ENCODE peak calls at places on chromosomes 4 and X, in eight cellular contexts. One of them, this sample, is unnamed.

GRCh38 chr4:172546782-172547181 is 621.8 kb upstream of the GALNT7 start:
- DNase-seq in left lung: no peak
- DNase-seq in choroid plexus epithelial cell: no peak
- DNase-seq in AG09309: no peak
- DNase-seq in HuH-7.5: no peak
- DNase-seq in ELF-1: no peak
- DNase-seq in stimulated activated CD4-positive, alpha-beta T cell treated with anti-CD3 and anti-CD28 coated beads, Interleukin-2, amount 100 ng/mL, for 24 hours: no peak
- DNase-seq in activated CD8-positive, alpha-beta memory T cell treated with anti-CD3 and anti-CD28 coated beads, Interleukin-2, amount 50 U/mL, for 4 hours: no peak
- DNase-seq in this sample: no peak

GRCh38 chr4:41853973-41854372 is 81.3 kb upstream of the TMEM33 start:
- DNase-seq in left lung: no peak
- DNase-seq in choroid plexus epithelial cell: peak
- DNase-seq in AG09309: no peak
- DNase-seq in HuH-7.5: no peak
- DNase-seq in ELF-1: no peak
- DNase-seq in stimulated activated CD4-positive, alpha-beta T cell treated with anti-CD3 and anti-CD28 coated beads, Interleukin-2, amount 100 ng/mL, for 24 hours: no peak
- DNase-seq in activated CD8-positive, alpha-beta memory T cell treated with anti-CD3 and anti-CD28 coated beads, Interleukin-2, amount 50 U/mL, for 4 hours: no peak
- DNase-seq in this sample: no peak

GRCh38 chr4:144578681-144579080 is 67.3 kb upstream of the HHIP start:
- DNase-seq in left lung: no peak
- DNase-seq in choroid plexus epithelial cell: no peak
- DNase-seq in AG09309: no peak
- DNase-seq in HuH-7.5: no peak
- DNase-seq in ELF-1: no peak
- DNase-seq in stimulated activated CD4-positive, alpha-beta T cell treated with anti-CD3 and anti-CD28 coated beads, Interleukin-2, amount 100 ng/mL, for 24 hours: no peak
- DNase-seq in activated CD8-positive, alpha-beta memory T cell treated with anti-CD3 and anti-CD28 coated beads, Interleukin-2, amount 50 U/mL, for 4 hours: no peak
- DNase-seq in this sample: no peak

GRCh38 chr4:24114444-24114843 is 224.6 kb upstream of the PPARGC1A start:
- DNase-seq in left lung: no peak
- DNase-seq in choroid plexus epithelial cell: no peak
- DNase-seq in AG09309: no peak
- DNase-seq in HuH-7.5: no peak
- DNase-seq in ELF-1: no peak
- DNase-seq in stimulated activated CD4-positive, alpha-beta T cell treated with anti-CD3 and anti-CD28 coated beads, Interleukin-2, amount 100 ng/mL, for 24 hours: no peak
- DNase-seq in activated CD8-positive, alpha-beta memory T cell treated with anti-CD3 and anti-CD28 coated beads, Interleukin-2, amount 50 U/mL, for 4 hours: no peak
- DNase-seq in this sample: no peak

GRCh38 chr4:5399790-5400421 is 308.5 kb downstream of the EVC2 start:
- DNase-seq in left lung: no peak
- DNase-seq in choroid plexus epithelial cell: peak
- DNase-seq in AG09309: no peak
- DNase-seq in HuH-7.5: no peak
- DNase-seq in ELF-1: peak
- DNase-seq in stimulated activated CD4-positive, alpha-beta T cell treated with anti-CD3 and anti-CD28 coated beads, Interleukin-2, amount 100 ng/mL, for 24 hours: no peak
- DNase-seq in activated CD8-positive, alpha-beta memory T cell treated with anti-CD3 and anti-CD28 coated beads, Interleukin-2, amount 50 U/mL, for 4 hours: no peak
- DNase-seq in this sample: peak

GRCh38 chr4:150960818-150961217 is 54.3 kb downstream of the LRBA start:
- DNase-seq in left lung: no peak
- DNase-seq in choroid plexus epithelial cell: peak
- DNase-seq in AG09309: no peak
- DNase-seq in HuH-7.5: peak
- DNase-seq in ELF-1: peak
- DNase-seq in stimulated activated CD4-positive, alpha-beta T cell treated with anti-CD3 and anti-CD28 coated beads, Interleukin-2, amount 100 ng/mL, for 24 hours: peak
- DNase-seq in activated CD8-positive, alpha-beta memory T cell treated with anti-CD3 and anti-CD28 coated beads, Interleukin-2, amount 50 U/mL, for 4 hours: peak
- DNase-seq in this sample: no peak

GRCh38 chr4:162498168-162498567 is 334.4 kb upstream of the FSTL5 start:
- DNase-seq in left lung: no peak
- DNase-seq in choroid plexus epithelial cell: peak
- DNase-seq in AG09309: no peak
- DNase-seq in HuH-7.5: no peak
- DNase-seq in ELF-1: no peak
- DNase-seq in stimulated activated CD4-positive, alpha-beta T cell treated with anti-CD3 and anti-CD28 coated beads, Interleukin-2, amount 100 ng/mL, for 24 hours: no peak
- DNase-seq in activated CD8-positive, alpha-beta memory T cell treated with anti-CD3 and anti-CD28 coated beads, Interleukin-2, amount 50 U/mL, for 4 hours: no peak
- DNase-seq in this sample: no peak

GRCh38 chr4:52904421-52904820 is 42.3 kb downstream of the RASL11B start:
- DNase-seq in left lung: no peak
- DNase-seq in choroid plexus epithelial cell: no peak
- DNase-seq in AG09309: no peak
- DNase-seq in HuH-7.5: no peak
- DNase-seq in ELF-1: no peak
- DNase-seq in stimulated activated CD4-positive, alpha-beta T cell treated with anti-CD3 and anti-CD28 coated beads, Interleukin-2, amount 100 ng/mL, for 24 hours: no peak
- DNase-seq in activated CD8-positive, alpha-beta memory T cell treated with anti-CD3 and anti-CD28 coated beads, Interleukin-2, amount 50 U/mL, for 4 hours: no peak
- DNase-seq in this sample: no peak

GRCh38 chrX:261167-261857 is 19.9 kb upstream of the PLCXD1 start:
- DNase-seq in left lung: no peak
- DNase-seq in choroid plexus epithelial cell: no peak
- DNase-seq in AG09309: no peak
- DNase-seq in HuH-7.5: no peak
- DNase-seq in ELF-1: peak
- DNase-seq in stimulated activated CD4-positive, alpha-beta T cell treated with anti-CD3 and anti-CD28 coated beads, Interleukin-2, amount 100 ng/mL, for 24 hours: no peak
- DNase-seq in activated CD8-positive, alpha-beta memory T cell treated with anti-CD3 and anti-CD28 coated beads, Interleukin-2, amount 50 U/mL, for 4 hours: no peak
- DNase-seq in this sample: peak

GRCh38 chrX:130628522-130628921 is 226.7 kb downstream of the RBMX2 start:
- DNase-seq in left lung: no peak
- DNase-seq in choroid plexus epithelial cell: no peak
- DNase-seq in AG09309: no peak
- DNase-seq in HuH-7.5: no peak
- DNase-seq in ELF-1: peak
- DNase-seq in stimulated activated CD4-positive, alpha-beta T cell treated with anti-CD3 and anti-CD28 coated beads, Interleukin-2, amount 100 ng/mL, for 24 hours: no peak
- DNase-seq in activated CD8-positive, alpha-beta memory T cell treated with anti-CD3 and anti-CD28 coated beads, Interleukin-2, amount 50 U/mL, for 4 hours: no peak
- DNase-seq in this sample: no peak

GRCh38 chrX:14050704-14051103 is 21.0 kb upstream of the GEMIN8 start:
- DNase-seq in left lung: no peak
- DNase-seq in choroid plexus epithelial cell: no peak
- DNase-seq in AG09309: no peak
- DNase-seq in HuH-7.5: no peak
- DNase-seq in ELF-1: no peak
- DNase-seq in stimulated activated CD4-positive, alpha-beta T cell treated with anti-CD3 and anti-CD28 coated beads, Interleukin-2, amount 100 ng/mL, for 24 hours: no peak
- DNase-seq in activated CD8-positive, alpha-beta memory T cell treated with anti-CD3 and anti-CD28 coated beads, Interleukin-2, amount 50 U/mL, for 4 hours: no peak
- DNase-seq in this sample: no peak

GRCh38 chr4:142077048-142077447 is 440.7 kb downstream of the IL15 start:
- DNase-seq in left lung: no peak
- DNase-seq in choroid plexus epithelial cell: no peak
- DNase-seq in AG09309: no peak
- DNase-seq in HuH-7.5: no peak
- DNase-seq in ELF-1: no peak
- DNase-seq in stimulated activated CD4-positive, alpha-beta T cell treated with anti-CD3 and anti-CD28 coated beads, Interleukin-2, amount 100 ng/mL, for 24 hours: no peak
- DNase-seq in activated CD8-positive, alpha-beta memory T cell treated with anti-CD3 and anti-CD28 coated beads, Interleukin-2, amount 50 U/mL, for 4 hours: no peak
- DNase-seq in this sample: no peak

GRCh38 chr4:185708348-185708747 is 103.6 kb downstream of the SORBS2 start:
- DNase-seq in left lung: no peak
- DNase-seq in choroid plexus epithelial cell: peak
- DNase-seq in AG09309: no peak
- DNase-seq in HuH-7.5: no peak
- DNase-seq in ELF-1: no peak
- DNase-seq in stimulated activated CD4-positive, alpha-beta T cell treated with anti-CD3 and anti-CD28 coated beads, Interleukin-2, amount 100 ng/mL, for 24 hours: no peak
- DNase-seq in activated CD8-positive, alpha-beta memory T cell treated with anti-CD3 and anti-CD28 coated beads, Interleukin-2, amount 50 U/mL, for 4 hours: no peak
- DNase-seq in this sample: no peak

GRCh38 chr4:159052315-159052714 is 50.6 kb upstream of the RAPGEF2 start:
- DNase-seq in left lung: no peak
- DNase-seq in choroid plexus epithelial cell: no peak
- DNase-seq in AG09309: no peak
- DNase-seq in HuH-7.5: no peak
- DNase-seq in ELF-1: no peak
- DNase-seq in stimulated activated CD4-positive, alpha-beta T cell treated with anti-CD3 and anti-CD28 coated beads, Interleukin-2, amount 100 ng/mL, for 24 hours: no peak
- DNase-seq in activated CD8-positive, alpha-beta memory T cell treated with anti-CD3 and anti-CD28 coated beads, Interleukin-2, amount 50 U/mL, for 4 hours: no peak
- DNase-seq in this sample: no peak

GRCh38 chr4:170374770-170375169 is 285.0 kb upstream of the AADAT start:
- DNase-seq in left lung: no peak
- DNase-seq in choroid plexus epithelial cell: peak
- DNase-seq in AG09309: no peak
- DNase-seq in HuH-7.5: no peak
- DNase-seq in ELF-1: peak
- DNase-seq in stimulated activated CD4-positive, alpha-beta T cell treated with anti-CD3 and anti-CD28 coated beads, Interleukin-2, amount 100 ng/mL, for 24 hours: no peak
- DNase-seq in activated CD8-positive, alpha-beta memory T cell treated with anti-CD3 and anti-CD28 coated beads, Interleukin-2, amount 50 U/mL, for 4 hours: no peak
- DNase-seq in this sample: peak

GRCh38 chr4:7967501-7968261 is 28.0 kb upstream of the AFAP1 start:
- DNase-seq in left lung: no peak
- DNase-seq in choroid plexus epithelial cell: peak
- DNase-seq in AG09309: no peak
- DNase-seq in HuH-7.5: no peak
- DNase-seq in ELF-1: no peak
- DNase-seq in stimulated activated CD4-positive, alpha-beta T cell treated with anti-CD3 and anti-CD28 coated beads, Interleukin-2, amount 100 ng/mL, for 24 hours: no peak
- DNase-seq in activated CD8-positive, alpha-beta memory T cell treated with anti-CD3 and anti-CD28 coated beads, Interleukin-2, amount 50 U/mL, for 4 hours: no peak
- DNase-seq in this sample: no peak

GRCh38 chr4:48963042-48963679 is 22.9 kb upstream of the CWH43 start:
- DNase-seq in left lung: peak
- DNase-seq in choroid plexus epithelial cell: peak
- DNase-seq in AG09309: peak
- DNase-seq in HuH-7.5: peak
- DNase-seq in ELF-1: peak
- DNase-seq in stimulated activated CD4-positive, alpha-beta T cell treated with anti-CD3 and anti-CD28 coated beads, Interleukin-2, amount 100 ng/mL, for 24 hours: peak
- DNase-seq in activated CD8-positive, alpha-beta memory T cell treated with anti-CD3 and anti-CD28 coated beads, Interleukin-2, amount 50 U/mL, for 4 hours: peak
- DNase-seq in this sample: no peak

GRCh38 chr4:151687021-151687640 is 73.7 kb downstream of the GATB start:
- DNase-seq in left lung: no peak
- DNase-seq in choroid plexus epithelial cell: no peak
- DNase-seq in AG09309: no peak
- DNase-seq in HuH-7.5: no peak
- DNase-seq in ELF-1: peak
- DNase-seq in stimulated activated CD4-positive, alpha-beta T cell treated with anti-CD3 and anti-CD28 coated beads, Interleukin-2, amount 100 ng/mL, for 24 hours: no peak
- DNase-seq in activated CD8-positive, alpha-beta memory T cell treated with anti-CD3 and anti-CD28 coated beads, Interleukin-2, amount 50 U/mL, for 4 hours: no peak
- DNase-seq in this sample: no peak

GRCh38 chrX:71577682-71578081 is 555 bp upstream of the GCNA start:
- DNase-seq in left lung: no peak
- DNase-seq in choroid plexus epithelial cell: no peak
- DNase-seq in AG09309: no peak
- DNase-seq in HuH-7.5: no peak
- DNase-seq in ELF-1: no peak
- DNase-seq in stimulated activated CD4-positive, alpha-beta T cell treated with anti-CD3 and anti-CD28 coated beads, Interleukin-2, amount 100 ng/mL, for 24 hours: no peak
- DNase-seq in activated CD8-positive, alpha-beta memory T cell treated with anti-CD3 and anti-CD28 coated beads, Interleukin-2, amount 50 U/mL, for 4 hours: no peak
- DNase-seq in this sample: no peak

GRCh38 chr4:13703096-13703495 is 75.6 kb upstream of the BOD1L1 start:
- DNase-seq in left lung: no peak
- DNase-seq in choroid plexus epithelial cell: no peak
- DNase-seq in AG09309: no peak
- DNase-seq in HuH-7.5: no peak
- DNase-seq in ELF-1: no peak
- DNase-seq in stimulated activated CD4-positive, alpha-beta T cell treated with anti-CD3 and anti-CD28 coated beads, Interleukin-2, amount 100 ng/mL, for 24 hours: no peak
- DNase-seq in activated CD8-positive, alpha-beta memory T cell treated with anti-CD3 and anti-CD28 coated beads, Interleukin-2, amount 50 U/mL, for 4 hours: no peak
- DNase-seq in this sample: no peak

GRCh38 chr4:55397024-55397520 is 1.3 kb downstream of the TMEM165 start:
- DNase-seq in left lung: no peak
- DNase-seq in choroid plexus epithelial cell: peak
- DNase-seq in AG09309: no peak
- DNase-seq in HuH-7.5: no peak
- DNase-seq in ELF-1: peak
- DNase-seq in stimulated activated CD4-positive, alpha-beta T cell treated with anti-CD3 and anti-CD28 coated beads, Interleukin-2, amount 100 ng/mL, for 24 hours: no peak
- DNase-seq in activated CD8-positive, alpha-beta memory T cell treated with anti-CD3 and anti-CD28 coated beads, Interleukin-2, amount 50 U/mL, for 4 hours: no peak
- DNase-seq in this sample: no peak

GRCh38 chr4:188270273-188271069 is 131.2 kb downstream of the TRIML1 start:
- DNase-seq in left lung: no peak
- DNase-seq in choroid plexus epithelial cell: no peak
- DNase-seq in AG09309: no peak
- DNase-seq in HuH-7.5: no peak
- DNase-seq in ELF-1: peak
- DNase-seq in stimulated activated CD4-positive, alpha-beta T cell treated with anti-CD3 and anti-CD28 coated beads, Interleukin-2, amount 100 ng/mL, for 24 hours: no peak
- DNase-seq in activated CD8-positive, alpha-beta memory T cell treated with anti-CD3 and anti-CD28 coated beads, Interleukin-2, amount 50 U/mL, for 4 hours: no peak
- DNase-seq in this sample: no peak

GRCh38 chrX:102787283-102787682 is 66.7 kb downstream of the GPRASP3 start:
- DNase-seq in left lung: no peak
- DNase-seq in choroid plexus epithelial cell: no peak
- DNase-seq in AG09309: no peak
- DNase-seq in HuH-7.5: no peak
- DNase-seq in ELF-1: no peak
- DNase-seq in stimulated activated CD4-positive, alpha-beta T cell treated with anti-CD3 and anti-CD28 coated beads, Interleukin-2, amount 100 ng/mL, for 24 hours: no peak
- DNase-seq in activated CD8-positive, alpha-beta memory T cell treated with anti-CD3 and anti-CD28 coated beads, Interleukin-2, amount 50 U/mL, for 4 hours: no peak
- DNase-seq in this sample: no peak

GRCh38 chr4:5863461-5864113 is 29.3 kb downstream of the CRMP1 start:
- DNase-seq in left lung: no peak
- DNase-seq in choroid plexus epithelial cell: peak
- DNase-seq in AG09309: peak
- DNase-seq in HuH-7.5: no peak
- DNase-seq in ELF-1: no peak
- DNase-seq in stimulated activated CD4-positive, alpha-beta T cell treated with anti-CD3 and anti-CD28 coated beads, Interleukin-2, amount 100 ng/mL, for 24 hours: peak
- DNase-seq in activated CD8-positive, alpha-beta memory T cell treated with anti-CD3 and anti-CD28 coated beads, Interleukin-2, amount 50 U/mL, for 4 hours: no peak
- DNase-seq in this sample: no peak

GRCh38 chrX:19127649-19128168 is 5.4 kb upstream of the ADGRG2 start:
- DNase-seq in left lung: no peak
- DNase-seq in choroid plexus epithelial cell: peak
- DNase-seq in AG09309: no peak
- DNase-seq in HuH-7.5: no peak
- DNase-seq in ELF-1: no peak
- DNase-seq in stimulated activated CD4-positive, alpha-beta T cell treated with anti-CD3 and anti-CD28 coated beads, Interleukin-2, amount 100 ng/mL, for 24 hours: no peak
- DNase-seq in activated CD8-positive, alpha-beta memory T cell treated with anti-CD3 and anti-CD28 coated beads, Interleukin-2, amount 50 U/mL, for 4 hours: no peak
- DNase-seq in this sample: no peak

GRCh38 chrX:154040863-154041262 is 21.2 kb upstream of the IRAK1 start:
- DNase-seq in left lung: no peak
- DNase-seq in choroid plexus epithelial cell: no peak
- DNase-seq in AG09309: no peak
- DNase-seq in HuH-7.5: no peak
- DNase-seq in ELF-1: no peak
- DNase-seq in stimulated activated CD4-positive, alpha-beta T cell treated with anti-CD3 and anti-CD28 coated beads, Interleukin-2, amount 100 ng/mL, for 24 hours: no peak
- DNase-seq in activated CD8-positive, alpha-beta memory T cell treated with anti-CD3 and anti-CD28 coated beads, Interleukin-2, amount 50 U/mL, for 4 hours: no peak
- DNase-seq in this sample: no peak

GRCh38 chr4:8304827-8305695 is 35.5 kb downstream of the HTRA3 start:
- DNase-seq in left lung: peak
- DNase-seq in choroid plexus epithelial cell: peak
- DNase-seq in AG09309: no peak
- DNase-seq in HuH-7.5: no peak
- DNase-seq in ELF-1: no peak
- DNase-seq in stimulated activated CD4-positive, alpha-beta T cell treated with anti-CD3 and anti-CD28 coated beads, Interleukin-2, amount 100 ng/mL, for 24 hours: no peak
- DNase-seq in activated CD8-positive, alpha-beta memory T cell treated with anti-CD3 and anti-CD28 coated beads, Interleukin-2, amount 50 U/mL, for 4 hours: no peak
- DNase-seq in this sample: no peak

GRCh38 chr4:40809058-40809457 is 59.3 kb downstream of the NSUN7 start:
- DNase-seq in left lung: no peak
- DNase-seq in choroid plexus epithelial cell: no peak
- DNase-seq in AG09309: no peak
- DNase-seq in HuH-7.5: no peak
- DNase-seq in ELF-1: peak
- DNase-seq in stimulated activated CD4-positive, alpha-beta T cell treated with anti-CD3 and anti-CD28 coated beads, Interleukin-2, amount 100 ng/mL, for 24 hours: no peak
- DNase-seq in activated CD8-positive, alpha-beta memory T cell treated with anti-CD3 and anti-CD28 coated beads, Interleukin-2, amount 50 U/mL, for 4 hours: no peak
- DNase-seq in this sample: no peak

GRCh38 chr4:41384992-41385391 is 128.3 kb downstream of the UCHL1 start:
- DNase-seq in left lung: peak
- DNase-seq in choroid plexus epithelial cell: no peak
- DNase-seq in AG09309: no peak
- DNase-seq in HuH-7.5: no peak
- DNase-seq in ELF-1: no peak
- DNase-seq in stimulated activated CD4-positive, alpha-beta T cell treated with anti-CD3 and anti-CD28 coated beads, Interleukin-2, amount 100 ng/mL, for 24 hours: no peak
- DNase-seq in activated CD8-positive, alpha-beta memory T cell treated with anti-CD3 and anti-CD28 coated beads, Interleukin-2, amount 50 U/mL, for 4 hours: no peak
- DNase-seq in this sample: no peak

GRCh38 chr4:104973708-104974107 is 173.0 kb upstream of the TET2 start:
- DNase-seq in left lung: no peak
- DNase-seq in choroid plexus epithelial cell: no peak
- DNase-seq in AG09309: no peak
- DNase-seq in HuH-7.5: no peak
- DNase-seq in ELF-1: no peak
- DNase-seq in stimulated activated CD4-positive, alpha-beta T cell treated with anti-CD3 and anti-CD28 coated beads, Interleukin-2, amount 100 ng/mL, for 24 hours: no peak
- DNase-seq in activated CD8-positive, alpha-beta memory T cell treated with anti-CD3 and anti-CD28 coated beads, Interleukin-2, amount 50 U/mL, for 4 hours: no peak
- DNase-seq in this sample: no peak

GRCh38 chr4:27666943-27667342 is 806.3 kb downstream of the STIM2 start:
- DNase-seq in left lung: no peak
- DNase-seq in choroid plexus epithelial cell: peak
- DNase-seq in AG09309: no peak
- DNase-seq in HuH-7.5: no peak
- DNase-seq in ELF-1: no peak
- DNase-seq in stimulated activated CD4-positive, alpha-beta T cell treated with anti-CD3 and anti-CD28 coated beads, Interleukin-2, amount 100 ng/mL, for 24 hours: no peak
- DNase-seq in activated CD8-positive, alpha-beta memory T cell treated with anti-CD3 and anti-CD28 coated beads, Interleukin-2, amount 50 U/mL, for 4 hours: no peak
- DNase-seq in this sample: no peak

GRCh38 chrX:20265726-20266681 is 705 bp downstream of the RPS6KA3 start:
- DNase-seq in left lung: peak
- DNase-seq in choroid plexus epithelial cell: peak
- DNase-seq in AG09309: no peak
- DNase-seq in HuH-7.5: no peak
- DNase-seq in ELF-1: peak
- DNase-seq in stimulated activated CD4-positive, alpha-beta T cell treated with anti-CD3 and anti-CD28 coated beads, Interleukin-2, amount 100 ng/mL, for 24 hours: peak
- DNase-seq in activated CD8-positive, alpha-beta memory T cell treated with anti-CD3 and anti-CD28 coated beads, Interleukin-2, amount 50 U/mL, for 4 hours: peak
- DNase-seq in this sample: peak